ENCODE peak calls at places on chromosomes 13 and 19, in nine cellular contexts. One of them, this sample, is unnamed.

GRCh38 chr19:48752511-48753365 is at the start of gene FUT1:
- DNase-seq in amniotic epithelial cell: no peak
- DNase-seq in naive thymus-derived CD4-positive, alpha-beta T cell: peak
- DNase-seq in A549: no peak
- DNase-seq in AG08396: peak
- DNase-seq in kidney epithelial cell: no peak
- DNase-seq in T-helper 1 cell: peak
- DNase-seq in amniotic stem cell: no peak
- DNase-seq in GM19239: peak
- DNase-seq in this sample: no peak

GRCh38 chr19:33665776-33666175 is 44.0 kb downstream of the CHST8 start:
- DNase-seq in amniotic epithelial cell: no peak
- DNase-seq in naive thymus-derived CD4-positive, alpha-beta T cell: no peak
- DNase-seq in A549: no peak
- DNase-seq in AG08396: no peak
- DNase-seq in kidney epithelial cell: no peak
- DNase-seq in T-helper 1 cell: no peak
- DNase-seq in amniotic stem cell: no peak
- DNase-seq in GM19239: no peak
- DNase-seq in this sample: no peak

GRCh38 chr13:113582841-113583631 is 1.5 kb upstream of the TFDP1 start:
- DNase-seq in amniotic epithelial cell: no peak
- DNase-seq in naive thymus-derived CD4-positive, alpha-beta T cell: no peak
- DNase-seq in A549: no peak
- DNase-seq in AG08396: no peak
- DNase-seq in kidney epithelial cell: no peak
- DNase-seq in T-helper 1 cell: no peak
- DNase-seq in amniotic stem cell: no peak
- DNase-seq in GM19239: no peak
- DNase-seq in this sample: no peak

GRCh38 chr19:16266586-16266942 is 58.1 kb upstream of the KLF2 start:
- DNase-seq in amniotic epithelial cell: no peak
- DNase-seq in naive thymus-derived CD4-positive, alpha-beta T cell: peak
- DNase-seq in A549: no peak
- DNase-seq in AG08396: no peak
- DNase-seq in kidney epithelial cell: no peak
- DNase-seq in T-helper 1 cell: peak
- DNase-seq in amniotic stem cell: no peak
- DNase-seq in GM19239: no peak
- DNase-seq in this sample: no peak

GRCh38 chr19:58009301-58009665 is 6.7 kb upstream of the ZNF606 start:
- DNase-seq in amniotic epithelial cell: no peak
- DNase-seq in naive thymus-derived CD4-positive, alpha-beta T cell: no peak
- DNase-seq in A549: no peak
- DNase-seq in AG08396: no peak
- DNase-seq in kidney epithelial cell: no peak
- DNase-seq in T-helper 1 cell: no peak
- DNase-seq in amniotic stem cell: no peak
- DNase-seq in GM19239: no peak
- DNase-seq in this sample: no peak

GRCh38 chr13:37448072-37448471 is 150.5 kb downstream of the POSTN start:
- DNase-seq in amniotic epithelial cell: peak
- DNase-seq in naive thymus-derived CD4-positive, alpha-beta T cell: no peak
- DNase-seq in A549: no peak
- DNase-seq in AG08396: no peak
- DNase-seq in kidney epithelial cell: no peak
- DNase-seq in T-helper 1 cell: no peak
- DNase-seq in amniotic stem cell: no peak
- DNase-seq in GM19239: no peak
- DNase-seq in this sample: no peak

GRCh38 chr13:43357435-43358065 is 334.2 kb downstream of the DNAJC15 start:
- DNase-seq in amniotic epithelial cell: no peak
- DNase-seq in naive thymus-derived CD4-positive, alpha-beta T cell: no peak
- DNase-seq in A549: no peak
- DNase-seq in AG08396: no peak
- DNase-seq in kidney epithelial cell: no peak
- DNase-seq in T-helper 1 cell: no peak
- DNase-seq in amniotic stem cell: no peak
- DNase-seq in GM19239: no peak
- DNase-seq in this sample: no peak

GRCh38 chr13:90902255-90902654 is 445.2 kb upstream of the MIR17HG start:
- DNase-seq in amniotic epithelial cell: no peak
- DNase-seq in naive thymus-derived CD4-positive, alpha-beta T cell: no peak
- DNase-seq in A549: no peak
- DNase-seq in AG08396: no peak
- DNase-seq in kidney epithelial cell: no peak
- DNase-seq in T-helper 1 cell: no peak
- DNase-seq in amniotic stem cell: no peak
- DNase-seq in GM19239: no peak
- DNase-seq in this sample: no peak

GRCh38 chr13:98648676-98649075 is 71.8 kb upstream of the STK24 start:
- DNase-seq in amniotic epithelial cell: no peak
- DNase-seq in naive thymus-derived CD4-positive, alpha-beta T cell: no peak
- DNase-seq in A549: no peak
- DNase-seq in AG08396: no peak
- DNase-seq in kidney epithelial cell: no peak
- DNase-seq in T-helper 1 cell: no peak
- DNase-seq in amniotic stem cell: no peak
- DNase-seq in GM19239: no peak
- DNase-seq in this sample: no peak

GRCh38 chr19:952680-953500 is 27.1 kb downstream of the ARID3A start:
- DNase-seq in amniotic epithelial cell: peak
- DNase-seq in naive thymus-derived CD4-positive, alpha-beta T cell: no peak
- DNase-seq in A549: no peak
- DNase-seq in AG08396: no peak
- DNase-seq in kidney epithelial cell: no peak
- DNase-seq in T-helper 1 cell: no peak
- DNase-seq in amniotic stem cell: no peak
- DNase-seq in GM19239: no peak
- DNase-seq in this sample: peak

GRCh38 chr13:35979378-35979911 is 151.7 kb downstream of the DCLK1 start:
- DNase-seq in amniotic epithelial cell: peak
- DNase-seq in naive thymus-derived CD4-positive, alpha-beta T cell: no peak
- DNase-seq in A549: no peak
- DNase-seq in AG08396: peak
- DNase-seq in kidney epithelial cell: no peak
- DNase-seq in T-helper 1 cell: no peak
- DNase-seq in amniotic stem cell: peak
- DNase-seq in GM19239: no peak
- DNase-seq in this sample: no peak

GRCh38 chr13:95180513-95181245 is 120.6 kb downstream of the ABCC4 start:
- DNase-seq in amniotic epithelial cell: peak
- DNase-seq in naive thymus-derived CD4-positive, alpha-beta T cell: no peak
- DNase-seq in A549: no peak
- DNase-seq in AG08396: no peak
- DNase-seq in kidney epithelial cell: no peak
- DNase-seq in T-helper 1 cell: no peak
- DNase-seq in amniotic stem cell: no peak
- DNase-seq in GM19239: no peak
- DNase-seq in this sample: peak

GRCh38 chr19:34759218-34759917 is 13.6 kb downstream of the ZNF599 start:
- DNase-seq in amniotic epithelial cell: no peak
- DNase-seq in naive thymus-derived CD4-positive, alpha-beta T cell: no peak
- DNase-seq in A549: no peak
- DNase-seq in AG08396: no peak
- DNase-seq in kidney epithelial cell: no peak
- DNase-seq in T-helper 1 cell: no peak
- DNase-seq in amniotic stem cell: no peak
- DNase-seq in GM19239: no peak
- DNase-seq in this sample: no peak

GRCh38 chr19:46489445-46490272 is 6.0 kb downstream of the PNMA8B start:
- DNase-seq in amniotic epithelial cell: peak
- DNase-seq in naive thymus-derived CD4-positive, alpha-beta T cell: no peak
- DNase-seq in A549: no peak
- DNase-seq in AG08396: peak
- DNase-seq in kidney epithelial cell: no peak
- DNase-seq in T-helper 1 cell: no peak
- DNase-seq in amniotic stem cell: no peak
- DNase-seq in GM19239: no peak
- DNase-seq in this sample: no peak

GRCh38 chr19:7619671-7620441 is 9.5 kb downstream of the XAB2 start:
- DNase-seq in amniotic epithelial cell: no peak
- DNase-seq in naive thymus-derived CD4-positive, alpha-beta T cell: no peak
- DNase-seq in A549: no peak
- DNase-seq in AG08396: no peak
- DNase-seq in kidney epithelial cell: no peak
- DNase-seq in T-helper 1 cell: no peak
- DNase-seq in amniotic stem cell: no peak
- DNase-seq in GM19239: no peak
- DNase-seq in this sample: no peak

GRCh38 chr19:49801966-49802661 is 11.0 kb downstream of the FUZ start:
- DNase-seq in amniotic epithelial cell: peak
- DNase-seq in naive thymus-derived CD4-positive, alpha-beta T cell: no peak
- DNase-seq in A549: no peak
- DNase-seq in AG08396: peak
- DNase-seq in kidney epithelial cell: peak
- DNase-seq in T-helper 1 cell: no peak
- DNase-seq in amniotic stem cell: peak
- DNase-seq in GM19239: no peak
- DNase-seq in this sample: no peak

GRCh38 chr13:32746474-32746873 is 160.2 kb downstream of the PDS5B start:
- DNase-seq in amniotic epithelial cell: peak
- DNase-seq in naive thymus-derived CD4-positive, alpha-beta T cell: no peak
- DNase-seq in A549: no peak
- DNase-seq in AG08396: no peak
- DNase-seq in kidney epithelial cell: no peak
- DNase-seq in T-helper 1 cell: no peak
- DNase-seq in amniotic stem cell: no peak
- DNase-seq in GM19239: no peak
- DNase-seq in this sample: no peak

GRCh38 chr19:29963576-29963975 is 21.5 kb downstream of the URI1 start:
- DNase-seq in amniotic epithelial cell: no peak
- DNase-seq in naive thymus-derived CD4-positive, alpha-beta T cell: no peak
- DNase-seq in A549: no peak
- DNase-seq in AG08396: no peak
- DNase-seq in kidney epithelial cell: no peak
- DNase-seq in T-helper 1 cell: no peak
- DNase-seq in amniotic stem cell: no peak
- DNase-seq in GM19239: no peak
- DNase-seq in this sample: no peak

GRCh38 chr13:109869312-109870237 is 83.2 kb upstream of the IRS2 start:
- DNase-seq in amniotic epithelial cell: peak
- DNase-seq in naive thymus-derived CD4-positive, alpha-beta T cell: no peak
- DNase-seq in A549: peak
- DNase-seq in AG08396: peak
- DNase-seq in kidney epithelial cell: peak
- DNase-seq in T-helper 1 cell: no peak
- DNase-seq in amniotic stem cell: no peak
- DNase-seq in GM19239: peak
- DNase-seq in this sample: no peak